ENCODE peak calls at places on chromosomes 2 and 18, in eight cellular contexts. One of them, this sample, is unnamed.

GRCh38 chr18:59051470-59052165 is 88.1 kb upstream of the SEC11C start:
- DNase-seq in ACHN: no peak
- DNase-seq in right cardiac atrium: no peak
- DNase-seq in lower leg skin: no peak
- DNase-seq in activated naive CD4-positive, alpha-beta T cell: no peak
- DNase-seq in EH: no peak
- DNase-seq in NCI-H1694: no peak
- DNase-seq in effector CD4-positive, alpha-beta T cell: no peak
- DNase-seq in this sample: no peak

GRCh38 chr18:49763590-49763989 is 49.7 kb downstream of the ACAA2 start:
- DNase-seq in ACHN: no peak
- DNase-seq in right cardiac atrium: no peak
- DNase-seq in lower leg skin: peak
- DNase-seq in activated naive CD4-positive, alpha-beta T cell: no peak
- DNase-seq in EH: no peak
- DNase-seq in NCI-H1694: no peak
- DNase-seq in effector CD4-positive, alpha-beta T cell: no peak
- DNase-seq in this sample: no peak

GRCh38 chr2:18861951-18862350 is 272.6 kb upstream of the NT5C1B start:
- DNase-seq in ACHN: no peak
- DNase-seq in right cardiac atrium: no peak
- DNase-seq in lower leg skin: no peak
- DNase-seq in activated naive CD4-positive, alpha-beta T cell: no peak
- DNase-seq in EH: no peak
- DNase-seq in NCI-H1694: no peak
- DNase-seq in effector CD4-positive, alpha-beta T cell: no peak
- DNase-seq in this sample: no peak

GRCh38 chr2:88813612-88814011 is 122.1 kb downstream of the RPIA start:
- DNase-seq in ACHN: peak
- DNase-seq in right cardiac atrium: no peak
- DNase-seq in lower leg skin: no peak
- DNase-seq in activated naive CD4-positive, alpha-beta T cell: no peak
- DNase-seq in EH: no peak
- DNase-seq in NCI-H1694: no peak
- DNase-seq in effector CD4-positive, alpha-beta T cell: no peak
- DNase-seq in this sample: no peak

GRCh38 chr18:48583568-48583967 is 44.7 kb downstream of the CTIF start:
- DNase-seq in ACHN: no peak
- DNase-seq in right cardiac atrium: no peak
- DNase-seq in lower leg skin: no peak
- DNase-seq in activated naive CD4-positive, alpha-beta T cell: no peak
- DNase-seq in EH: peak
- DNase-seq in NCI-H1694: no peak
- DNase-seq in effector CD4-positive, alpha-beta T cell: no peak
- DNase-seq in this sample: no peak

GRCh38 chr18:53991202-53991601 is 233.3 kb downstream of the MBD2 start:
- DNase-seq in ACHN: peak
- DNase-seq in right cardiac atrium: no peak
- DNase-seq in lower leg skin: no peak
- DNase-seq in activated naive CD4-positive, alpha-beta T cell: no peak
- DNase-seq in EH: peak
- DNase-seq in NCI-H1694: no peak
- DNase-seq in effector CD4-positive, alpha-beta T cell: no peak
- DNase-seq in this sample: no peak

GRCh38 chr2:168490015-168490874 is 34.2 kb downstream of the CERS6 start:
- DNase-seq in ACHN: peak
- DNase-seq in right cardiac atrium: no peak
- DNase-seq in lower leg skin: no peak
- DNase-seq in activated naive CD4-positive, alpha-beta T cell: no peak
- DNase-seq in EH: peak
- DNase-seq in NCI-H1694: no peak
- DNase-seq in effector CD4-positive, alpha-beta T cell: no peak
- DNase-seq in this sample: peak

GRCh38 chr18:7576685-7577084 is 9.6 kb downstream of the PTPRM start:
- DNase-seq in ACHN: no peak
- DNase-seq in right cardiac atrium: no peak
- DNase-seq in lower leg skin: no peak
- DNase-seq in activated naive CD4-positive, alpha-beta T cell: no peak
- DNase-seq in EH: peak
- DNase-seq in NCI-H1694: no peak
- DNase-seq in effector CD4-positive, alpha-beta T cell: no peak
- DNase-seq in this sample: no peak

GRCh38 chr2:25410370-25410769 is 68.6 kb upstream of the DNMT3A start:
- DNase-seq in ACHN: no peak
- DNase-seq in right cardiac atrium: no peak
- DNase-seq in lower leg skin: no peak
- DNase-seq in activated naive CD4-positive, alpha-beta T cell: no peak
- DNase-seq in EH: no peak
- DNase-seq in NCI-H1694: no peak
- DNase-seq in effector CD4-positive, alpha-beta T cell: no peak
- DNase-seq in this sample: no peak

GRCh38 chr18:32280911-32281310 is 91.1 kb downstream of the MEP1B start:
- DNase-seq in ACHN: no peak
- DNase-seq in right cardiac atrium: no peak
- DNase-seq in lower leg skin: no peak
- DNase-seq in activated naive CD4-positive, alpha-beta T cell: no peak
- DNase-seq in EH: no peak
- DNase-seq in NCI-H1694: no peak
- DNase-seq in effector CD4-positive, alpha-beta T cell: no peak
- DNase-seq in this sample: no peak

GRCh38 chr2:219210572-219211362 is 4.2 kb downstream of the ZFAND2B start:
- DNase-seq in ACHN: no peak
- DNase-seq in right cardiac atrium: peak
- DNase-seq in lower leg skin: peak
- DNase-seq in activated naive CD4-positive, alpha-beta T cell: no peak
- DNase-seq in EH: no peak
- DNase-seq in NCI-H1694: no peak
- DNase-seq in effector CD4-positive, alpha-beta T cell: no peak
- DNase-seq in this sample: no peak

GRCh38 chr2:28300489-28300888 is 92.2 kb upstream of the FOSL2 start:
- DNase-seq in ACHN: no peak
- DNase-seq in right cardiac atrium: no peak
- DNase-seq in lower leg skin: no peak
- DNase-seq in activated naive CD4-positive, alpha-beta T cell: no peak
- DNase-seq in EH: peak
- DNase-seq in NCI-H1694: no peak
- DNase-seq in effector CD4-positive, alpha-beta T cell: no peak
- DNase-seq in this sample: no peak

GRCh38 chr2:16638941-16639340 is 26.7 kb downstream of the CYRIA start:
- DNase-seq in ACHN: no peak
- DNase-seq in right cardiac atrium: no peak
- DNase-seq in lower leg skin: peak
- DNase-seq in activated naive CD4-positive, alpha-beta T cell: no peak
- DNase-seq in EH: no peak
- DNase-seq in NCI-H1694: no peak
- DNase-seq in effector CD4-positive, alpha-beta T cell: no peak
- DNase-seq in this sample: no peak

GRCh38 chr2:167253025-167253424 is 364.7 kb downstream of the XIRP2 start:
- DNase-seq in ACHN: peak
- DNase-seq in right cardiac atrium: no peak
- DNase-seq in lower leg skin: no peak
- DNase-seq in activated naive CD4-positive, alpha-beta T cell: no peak
- DNase-seq in EH: no peak
- DNase-seq in NCI-H1694: no peak
- DNase-seq in effector CD4-positive, alpha-beta T cell: no peak
- DNase-seq in this sample: no peak

GRCh38 chr2:10985260-10985659 is 73.5 kb downstream of the KCNF1 start:
- DNase-seq in ACHN: no peak
- DNase-seq in right cardiac atrium: no peak
- DNase-seq in lower leg skin: peak
- DNase-seq in activated naive CD4-positive, alpha-beta T cell: no peak
- DNase-seq in EH: no peak
- DNase-seq in NCI-H1694: peak
- DNase-seq in effector CD4-positive, alpha-beta T cell: no peak
- DNase-seq in this sample: no peak

GRCh38 chr2:100630473-100630977 is 67.7 kb downstream of the PDCL3 start:
- DNase-seq in ACHN: no peak
- DNase-seq in right cardiac atrium: no peak
- DNase-seq in lower leg skin: peak
- DNase-seq in activated naive CD4-positive, alpha-beta T cell: no peak
- DNase-seq in EH: no peak
- DNase-seq in NCI-H1694: no peak
- DNase-seq in effector CD4-positive, alpha-beta T cell: no peak
- DNase-seq in this sample: no peak

This sample was measured in GM10248.